ENCODE peak calls at places on chromosomes 7 and 10, in seven cellular contexts. B is AG10803; W is stimulated activated CD4-positive, alpha-beta T cell treated with anti-CD3 and anti-CD28 coated beads, Interleukin-4, amount 100 ng/mL, for 48 hours; G is fibroblast of mammary gland; E is hepatocyte; H is T-helper 9 cell; X is CD4-positive, alpha-beta memory T cell. T is an unnamed sample.

GRCh38 chr10:43689007-43689491 is 40.4 kb upstream of the ZNF32 start:
- DNase-seq in E (no peak), W (no peak), G (no peak), H (no peak), B (no peak), X (no peak), T (no peak)

GRCh38 chr10:13528875-13529713 is at the start of gene BEND7:
- DNase-seq in H (no peak), B (peak; percentile 12), G (no peak), E (peak; percentile 75), X (no peak), W (no peak), T (peak; percentile 33)

GRCh38 chr10:88157981-88158465 is 294.6 kb downstream of the PTEN start:
- DNase-seq in H (no peak), X (no peak), W (no peak), B (peak; percentile 87), G (peak; percentile 91), E (peak; percentile 43), T (peak; percentile 35)

GRCh38 chr7:90266808-90267207 is 21.8 kb downstream of the CFAP69 start:
- DNase-seq in B (peak; percentile 83), W (no peak), X (no peak), H (no peak), E (no peak), G (peak; percentile 89), T (no peak)

GRCh38 chr7:19202599-19202998 is 57.4 kb upstream of the FERD3L start:
- DNase-seq in X (no peak), E (no peak), G (no peak), H (no peak), W (no peak), B (no peak), T (no peak)

GRCh38 chr7:105205592-105206211 is 183.0 kb downstream of the SRPK2 start:
- DNase-seq in E (no peak), H (no peak), G (no peak), B (no peak), W (no peak), X (peak; percentile 47), T (no peak)

GRCh38 chr7:132782777-132783633 is 206.7 kb upstream of the PLXNA4 start:
- DNase-seq in E (no peak), H (no peak), G (peak; percentile 97), X (no peak), B (peak; percentile 99), W (no peak), T (no peak)

GRCh38 chr10:101629781-101630419 is 41.8 kb downstream of the DPCD start:
- DNase-seq in G (no peak), X (no peak), B (no peak), H (no peak), W (no peak), E (no peak), T (no peak)

GRCh38 chr7:18467011-18467410 is 28.5 kb upstream of the HDAC9 start:
- DNase-seq in H (no peak), W (no peak), B (no peak), E (no peak), X (no peak), G (no peak), T (no peak)

GRCh38 chr10:12609435-12609834 is 260.1 kb downstream of the CAMK1D start:
- DNase-seq in H (no peak), B (no peak), G (no peak), E (no peak), W (no peak), X (no peak), T (no peak)

GRCh38 chr7:151139071-151139521 is 28.4 kb downstream of the GBX1 start:
- DNase-seq in G (no peak), E (no peak), B (no peak), W (no peak), H (no peak), X (no peak), T (no peak)

GRCh38 chr7:108222236-108222892 is 92.2 kb upstream of the LAMB4 start:
- DNase-seq in B (peak; percentile 72), X (no peak), H (no peak), G (no peak), W (no peak), E (no peak), T (no peak)

T was measured in A549.